ENCODE peak calls at places on chromosomes 12 and 14, in five cellular contexts. One of them, this sample, is unnamed.

GRCh38 chr14:58501214-58501816 is 73.8 kb downstream of the KIAA0586 start:
- DNase-seq in HepG2: peak; percentile 54
- DNase-seq in IMR-90: peak; percentile 88
- DNase-seq in H1: no peak
- DNase-seq in K562: peak; percentile 17
- DNase-seq in this sample: peak; percentile 80

GRCh38 chr12:119835068-119835467 is 42.1 kb downstream of the CIT start:
- DNase-seq in IMR-90: peak; percentile 17
- DNase-seq in K562: no peak
- DNase-seq in HepG2: no peak
- DNase-seq in H1: no peak
- DNase-seq in this sample: no peak

GRCh38 chr12:120988658-120989057 is 10.3 kb downstream of the HNF1A start:
- DNase-seq in H1: no peak
- DNase-seq in K562: no peak
- DNase-seq in HepG2: no peak
- DNase-seq in IMR-90: no peak
- DNase-seq in this sample: no peak

GRCh38 chr14:35362911-35363374 is 41.6 kb downstream of the NFKBIA start:
- DNase-seq in IMR-90: peak; percentile 88
- DNase-seq in K562: no peak
- DNase-seq in HepG2: no peak
- DNase-seq in H1: no peak
- DNase-seq in this sample: no peak

GRCh38 chr12:19085090-19085489 is 44.4 kb upstream of the PLEKHA5 start:
- DNase-seq in K562: no peak
- DNase-seq in HepG2: no peak
- DNase-seq in H1: no peak
- DNase-seq in IMR-90: no peak
- DNase-seq in this sample: no peak

GRCh38 chr14:106564058-106564643 is 1037.8 kb downstream of the TMEM121 start:
- DNase-seq in K562: peak; percentile 37
- DNase-seq in HepG2: peak; percentile 43
- DNase-seq in H1: no peak
- DNase-seq in IMR-90: no peak
- DNase-seq in this sample: peak; percentile 41

GRCh38 chr12:38465020-38465419 is 148.4 kb downstream of the ALG10B start:
- DNase-seq in HepG2: no peak
- DNase-seq in IMR-90: no peak
- DNase-seq in K562: no peak
- DNase-seq in H1: no peak
- DNase-seq in this sample: no peak

GRCh38 chr14:87000071-87000470 is 992.9 kb downstream of the GALC start:
- DNase-seq in K562: no peak
- DNase-seq in H1: no peak
- DNase-seq in IMR-90: no peak
- DNase-seq in HepG2: no peak
- DNase-seq in this sample: no peak

GRCh38 chr12:1530592-1531159 is 63.7 kb downstream of the FBXL14 start:
- DNase-seq in IMR-90: no peak
- DNase-seq in H1: no peak
- DNase-seq in K562: peak; percentile 39
- DNase-seq in HepG2: no peak
- DNase-seq in this sample: no peak

GRCh38 chr12:1529228-1529861 is 65.0 kb downstream of the FBXL14 start:
- DNase-seq in K562: no peak
- DNase-seq in H1: no peak
- DNase-seq in HepG2: no peak
- DNase-seq in IMR-90: no peak
- DNase-seq in this sample: no peak

GRCh38 chr12:1531160-1531653 is 63.2 kb downstream of the FBXL14 start:
- DNase-seq in H1: no peak
- DNase-seq in HepG2: no peak
- DNase-seq in K562: peak; percentile 20
- DNase-seq in IMR-90: no peak
- DNase-seq in this sample: no peak

GRCh38 chr12:1528791-1529190 is 65.6 kb downstream of the FBXL14 start:
- DNase-seq in HepG2: no peak
- DNase-seq in K562: no peak
- DNase-seq in IMR-90: no peak
- DNase-seq in H1: no peak
- DNase-seq in this sample: no peak

GRCh38 chr12:1529862-1530591 is 64.4 kb downstream of the FBXL14 start:
- DNase-seq in IMR-90: no peak
- DNase-seq in K562: peak; percentile 58
- DNase-seq in HepG2: no peak
- DNase-seq in H1: no peak
- DNase-seq in this sample: no peak
- TF ChIP-seq MAFK in IMR-90: no peak
- TF ChIP-seq MAFK in K562: no peak
- TF ChIP-seq MAFK in HepG2: no peak
- TF ChIP-seq MAFK in H1: no peak
- TF ChIP-seq MAFK in this sample: no peak

GRCh38 chr12:644293-644639 is 19.0 kb downstream of the NINJ2 start:
- DNase-seq in HepG2: no peak
- DNase-seq in H1: no peak
- DNase-seq in K562: peak; percentile 1
- DNase-seq in IMR-90: no peak
- DNase-seq in this sample: no peak

GRCh38 chr12:642633-643477 is 20.4 kb downstream of the NINJ2 start:
- DNase-seq in IMR-90: peak; percentile 34
- DNase-seq in H1: no peak
- DNase-seq in HepG2: no peak
- DNase-seq in K562: peak; percentile 85
- DNase-seq in this sample: peak; percentile 83

GRCh38 chr12:645563-646071 is 17.6 kb downstream of the NINJ2 start:
- DNase-seq in HepG2: peak; percentile 79
- DNase-seq in IMR-90: peak; percentile 62
- DNase-seq in H1: no peak
- DNase-seq in K562: peak; percentile 61
- DNase-seq in this sample: no peak

GRCh38 chr12:644818-645552 is 18.3 kb downstream of the NINJ2 start:
- DNase-seq in HepG2: no peak
- DNase-seq in H1: no peak
- DNase-seq in K562: peak; percentile 8
- DNase-seq in IMR-90: no peak
- DNase-seq in this sample: no peak

DNA sequence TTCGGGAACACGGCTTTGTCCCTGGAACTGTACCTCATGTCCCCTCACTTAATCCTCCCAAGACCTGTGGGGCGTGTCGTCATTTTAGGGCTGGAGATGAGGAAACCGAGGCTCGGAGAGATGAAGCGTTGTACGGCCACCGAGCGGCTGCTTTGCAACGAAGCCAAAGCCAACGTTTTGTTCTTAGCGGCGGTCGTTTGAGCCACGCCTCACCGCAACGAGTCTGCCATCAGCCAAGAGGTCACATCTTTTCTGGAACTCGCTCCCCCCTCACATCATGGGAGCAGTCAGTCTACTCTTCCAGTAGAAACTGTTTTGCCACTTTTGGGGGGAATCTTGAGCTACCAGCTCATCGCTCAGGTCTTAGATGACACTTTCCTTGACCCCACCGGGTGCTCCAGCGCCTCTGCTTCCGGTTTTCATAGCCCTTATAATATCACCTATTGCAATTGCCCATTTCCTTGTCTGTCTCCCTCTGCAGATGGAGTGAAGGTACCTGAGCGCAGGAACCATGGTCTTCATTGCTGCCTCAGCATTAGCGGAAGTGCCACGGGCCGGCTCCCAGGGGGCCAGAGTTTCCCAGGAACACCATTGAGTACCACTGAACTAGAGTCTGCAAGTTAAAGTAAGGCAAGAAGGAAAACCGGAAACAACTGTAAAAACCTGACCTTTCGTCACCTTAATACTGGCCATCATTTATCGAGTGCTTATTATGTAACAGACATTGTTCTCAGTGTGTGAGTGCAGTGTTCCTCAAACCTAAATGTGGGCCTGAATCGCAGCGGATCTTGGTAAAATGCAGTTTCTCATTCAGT is 19.6 kb downstream of the NINJ2 start:
- DNase-seq in HepG2: no peak
- DNase-seq in K562: peak; percentile 28
- DNase-seq in IMR-90: no peak
- DNase-seq in H1: no peak
- DNase-seq in this sample: no peak
- H3K27ac ChIP-seq in HepG2: no peak overlapping the region
- H3K27ac ChIP-seq in K562: peak overlapping the region; percentile 91
- H3K27ac ChIP-seq in IMR-90: no peak overlapping the region
- H3K27ac ChIP-seq in H1: no peak overlapping the region
- H3K27ac ChIP-seq in this sample: peak overlapping the region; percentile 98

GRCh38 chr14:24260026-24260779 is 2.8 kb downstream of the TGM1 start:
- DNase-seq in H1: no peak
- DNase-seq in IMR-90: no peak
- DNase-seq in HepG2: no peak
- DNase-seq in K562: no peak
- DNase-seq in this sample: no peak

GRCh38 chr14:24261969-24262327 is 1.0 kb downstream of the TGM1 start:
- DNase-seq in H1: no peak
- DNase-seq in IMR-90: no peak
- DNase-seq in HepG2: no peak
- DNase-seq in K562: no peak
- DNase-seq in this sample: no peak

GRCh38 chr14:24262821-24263733 is at the start of gene TGM1:
- DNase-seq in K562: no peak
- DNase-seq in H1: no peak
- DNase-seq in IMR-90: no peak
- DNase-seq in HepG2: no peak
- DNase-seq in this sample: no peak

GRCh38 chr14:24260780-24261157 is 2.2 kb downstream of the TGM1 start:
- DNase-seq in HepG2: no peak
- DNase-seq in K562: no peak
- DNase-seq in H1: no peak
- DNase-seq in IMR-90: no peak
- DNase-seq in this sample: no peak

GRCh38 chr14:24261256-24261968 is 1.6 kb downstream of the TGM1 start:
- DNase-seq in H1: no peak
- DNase-seq in IMR-90: no peak
- DNase-seq in K562: no peak
- DNase-seq in HepG2: no peak
- DNase-seq in this sample: no peak
- TF ChIP-seq MAFK in H1: no peak
- TF ChIP-seq MAFK in IMR-90: no peak
- TF ChIP-seq MAFK in K562: no peak
- TF ChIP-seq MAFK in HepG2: no peak
- TF ChIP-seq MAFK in this sample: no peak

GRCh38 chr12:71661977-71662522 is 1.6 kb downstream of the ZFC3H1 start:
- DNase-seq in IMR-90: peak; percentile 84
- DNase-seq in H1: no peak
- DNase-seq in K562: no peak
- DNase-seq in HepG2: no peak
- DNase-seq in this sample: no peak
- H3K27ac ChIP-seq in IMR-90: peak overlapping the region; percentile 95
- H3K27ac ChIP-seq in H1: no peak overlapping the region
- H3K27ac ChIP-seq in K562: peak overlapping the region; percentile 97
- H3K27ac ChIP-seq in HepG2: peak overlapping the region; percentile 99
- H3K27ac ChIP-seq in this sample: peak overlapping the region; percentile 49

GRCh38 chr12:43069768-43070221 is 480.2 kb upstream of the PRICKLE1 start:
- DNase-seq in H1: no peak
- DNase-seq in HepG2: no peak
- DNase-seq in IMR-90: peak; percentile 12
- DNase-seq in K562: no peak
- DNase-seq in this sample: no peak
- TF ChIP-seq MAFK in H1: no peak
- TF ChIP-seq MAFK in HepG2: no peak
- TF ChIP-seq MAFK in IMR-90: no peak
- TF ChIP-seq MAFK in K562: no peak
- TF ChIP-seq MAFK in this sample: no peak

DNA sequence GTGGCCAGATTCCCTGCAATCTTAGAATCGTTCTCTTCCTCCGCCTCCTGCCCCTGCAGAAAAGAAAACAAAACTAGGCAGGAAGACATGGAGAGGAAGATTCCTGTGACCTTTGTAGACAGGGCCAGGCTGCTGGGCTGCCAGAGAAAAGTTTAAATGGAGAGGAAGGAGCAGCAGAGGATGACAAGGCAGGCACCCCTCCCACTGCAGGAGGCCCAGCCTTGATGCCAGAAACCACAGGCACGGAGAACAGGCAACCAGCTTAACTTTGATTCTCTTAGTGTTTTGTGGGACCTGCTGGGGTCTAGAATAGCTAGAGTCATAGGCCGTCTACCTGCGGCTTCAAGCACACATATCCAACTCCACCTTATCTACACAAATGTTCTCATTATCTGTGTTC is 609.3 kb downstream of the AACS start:
- DNase-seq in H1: no peak
- DNase-seq in K562: no peak
- DNase-seq in HepG2: no peak
- DNase-seq in IMR-90: no peak
- DNase-seq in this sample: no peak
- H3K27ac ChIP-seq in H1: no peak overlapping the region
- H3K27ac ChIP-seq in K562: no peak overlapping the region
- H3K27ac ChIP-seq in HepG2: no peak overlapping the region
- H3K27ac ChIP-seq in IMR-90: no peak overlapping the region
- H3K27ac ChIP-seq in this sample: no peak overlapping the region

GRCh38 chr12:74985986-74986319 is 223.7 kb downstream of the KCNC2 start:
- DNase-seq in IMR-90: no peak
- DNase-seq in K562: no peak
- DNase-seq in HepG2: no peak
- DNase-seq in H1: no peak
- DNase-seq in this sample: no peak
- TF ChIP-seq MAFK in IMR-90: no peak
- TF ChIP-seq MAFK in K562: no peak
- TF ChIP-seq MAFK in HepG2: no peak
- TF ChIP-seq MAFK in H1: no peak
- TF ChIP-seq MAFK in this sample: no peak